ENCODE peak calls at places on chromosomes 12 and 14, in nine cellular contexts. One of them, this sample, is unnamed.
A peak's percentile ranks its signal among the peaks of the same experiment; 100 is the strongest.

GRCh38 chr12:120115692-120116442 is 686 bp downstream of the RAB35 start:
- DNase-seq in cardiac muscle cell: peak; percentile 39
- DNase-seq in iris pigment epithelial cell: no peak
- DNase-seq in stromal cell of bone marrow: no peak
- DNase-seq in lung microvascular endothelial cell: peak; percentile 70
- DNase-seq in WTC11: peak; percentile 48
- DNase-seq in thoracic aorta: no peak
- DNase-seq in NCI-H1092 treated with DMSO at 0.1 percent for 48 hours: no peak
- DNase-seq in adipocyte: peak; percentile 66
- DNase-seq in this sample: no peak

GRCh38 chr14:59631237-59631636 is 54.6 kb upstream of the CCDC175 start:
- DNase-seq in cardiac muscle cell: peak; percentile 2
- DNase-seq in iris pigment epithelial cell: peak; percentile 21
- DNase-seq in stromal cell of bone marrow: no peak
- DNase-seq in lung microvascular endothelial cell: peak; percentile 3
- DNase-seq in WTC11: peak; percentile 40
- DNase-seq in thoracic aorta: no peak
- DNase-seq in NCI-H1092 treated with DMSO at 0.1 percent for 48 hours: peak; percentile 32
- DNase-seq in adipocyte: no peak
- DNase-seq in this sample: no peak

GRCh38 chr12:3049596-3050314 is 27.4 kb upstream of the TSPAN9 start:
- DNase-seq in cardiac muscle cell: no peak
- DNase-seq in iris pigment epithelial cell: no peak
- DNase-seq in stromal cell of bone marrow: no peak
- DNase-seq in lung microvascular endothelial cell: no peak
- DNase-seq in WTC11: peak; percentile 7
- DNase-seq in thoracic aorta: no peak
- DNase-seq in NCI-H1092 treated with DMSO at 0.1 percent for 48 hours: no peak
- DNase-seq in adipocyte: no peak
- DNase-seq in this sample: no peak

GRCh38 chr12:116164263-116164817 is 113.2 kb downstream of the MED13L start:
- DNase-seq in cardiac muscle cell: no peak
- DNase-seq in iris pigment epithelial cell: peak; percentile 34
- DNase-seq in stromal cell of bone marrow: no peak
- DNase-seq in lung microvascular endothelial cell: peak; percentile 45
- DNase-seq in WTC11: no peak
- DNase-seq in thoracic aorta: no peak
- DNase-seq in NCI-H1092 treated with DMSO at 0.1 percent for 48 hours: no peak
- DNase-seq in adipocyte: peak; percentile 76
- DNase-seq in this sample: no peak

GRCh38 chr12:88960213-88960878 is 380.1 kb upstream of the KITLG start:
- DNase-seq in cardiac muscle cell: peak; percentile 58
- DNase-seq in iris pigment epithelial cell: peak; percentile 59
- DNase-seq in stromal cell of bone marrow: no peak
- DNase-seq in lung microvascular endothelial cell: peak; percentile 87
- DNase-seq in WTC11: no peak
- DNase-seq in thoracic aorta: no peak
- DNase-seq in NCI-H1092 treated with DMSO at 0.1 percent for 48 hours: no peak
- DNase-seq in adipocyte: peak; percentile 39
- DNase-seq in this sample: peak; percentile 47

GRCh38 chr12:55736780-55737580 is 5.9 kb upstream of the GDF11 start:
- DNase-seq in cardiac muscle cell: peak; percentile 79
- DNase-seq in iris pigment epithelial cell: peak; percentile 71
- DNase-seq in stromal cell of bone marrow: peak; percentile 61
- DNase-seq in lung microvascular endothelial cell: peak; percentile 81
- DNase-seq in WTC11: peak; percentile 94
- DNase-seq in thoracic aorta: no peak
- DNase-seq in NCI-H1092 treated with DMSO at 0.1 percent for 48 hours: peak; percentile 24
- DNase-seq in adipocyte: peak; percentile 70
- DNase-seq in this sample: peak; percentile 81

GRCh38 chr12:11894890-11895289 is 175.8 kb upstream of the BCL2L14 start:
- DNase-seq in cardiac muscle cell: no peak
- DNase-seq in iris pigment epithelial cell: no peak
- DNase-seq in stromal cell of bone marrow: no peak
- DNase-seq in lung microvascular endothelial cell: no peak
- DNase-seq in WTC11: no peak
- DNase-seq in thoracic aorta: no peak
- DNase-seq in NCI-H1092 treated with DMSO at 0.1 percent for 48 hours: no peak
- DNase-seq in adipocyte: no peak
- DNase-seq in this sample: no peak

GRCh38 chr14:95432152-95433093 is 84.0 kb downstream of the SYNE3 start:
- DNase-seq in cardiac muscle cell: peak; percentile 59
- DNase-seq in iris pigment epithelial cell: peak; percentile 37
- DNase-seq in stromal cell of bone marrow: no peak
- DNase-seq in lung microvascular endothelial cell: peak; percentile 34
- DNase-seq in WTC11: peak; percentile 78
- DNase-seq in thoracic aorta: no peak
- DNase-seq in NCI-H1092 treated with DMSO at 0.1 percent for 48 hours: peak; percentile 10
- DNase-seq in adipocyte: peak; percentile 58
- DNase-seq in this sample: peak; percentile 7

GRCh38 chr12:101570022-101570421 is 24.7 kb upstream of the MYBPC1 start:
- DNase-seq in cardiac muscle cell: peak; percentile 64
- DNase-seq in iris pigment epithelial cell: peak; percentile 81
- DNase-seq in stromal cell of bone marrow: peak; percentile 14
- DNase-seq in lung microvascular endothelial cell: peak; percentile 69
- DNase-seq in WTC11: no peak
- DNase-seq in thoracic aorta: no peak
- DNase-seq in NCI-H1092 treated with DMSO at 0.1 percent for 48 hours: peak; percentile 3
- DNase-seq in adipocyte: peak; percentile 68
- DNase-seq in this sample: peak; percentile 53

GRCh38 chr14:96705422-96706092 is 91.6 kb upstream of the VRK1 start:
- DNase-seq in cardiac muscle cell: no peak
- DNase-seq in iris pigment epithelial cell: no peak
- DNase-seq in stromal cell of bone marrow: no peak
- DNase-seq in lung microvascular endothelial cell: no peak
- DNase-seq in WTC11: no peak
- DNase-seq in thoracic aorta: no peak
- DNase-seq in NCI-H1092 treated with DMSO at 0.1 percent for 48 hours: no peak
- DNase-seq in adipocyte: no peak
- DNase-seq in this sample: no peak

GRCh38 chr14:53295985-53296582 is 143.0 kb upstream of the DDHD1 start:
- DNase-seq in cardiac muscle cell: peak; percentile 60
- DNase-seq in iris pigment epithelial cell: peak; percentile 36
- DNase-seq in stromal cell of bone marrow: peak; percentile 18
- DNase-seq in lung microvascular endothelial cell: peak; percentile 53
- DNase-seq in WTC11: no peak
- DNase-seq in thoracic aorta: no peak
- DNase-seq in NCI-H1092 treated with DMSO at 0.1 percent for 48 hours: peak; percentile 38
- DNase-seq in adipocyte: peak; percentile 76
- DNase-seq in this sample: peak; percentile 28

GRCh38 chr12:125583071-125583470 is 517.8 kb downstream of the AACS start:
- DNase-seq in cardiac muscle cell: no peak
- DNase-seq in iris pigment epithelial cell: no peak
- DNase-seq in stromal cell of bone marrow: no peak
- DNase-seq in lung microvascular endothelial cell: no peak
- DNase-seq in WTC11: no peak
- DNase-seq in thoracic aorta: no peak
- DNase-seq in NCI-H1092 treated with DMSO at 0.1 percent for 48 hours: no peak
- DNase-seq in adipocyte: no peak
- DNase-seq in this sample: no peak

GRCh38 chr12:30836656-30837445 is 82.1 kb upstream of the CAPRIN2 start:
- DNase-seq in cardiac muscle cell: no peak
- DNase-seq in iris pigment epithelial cell: no peak
- DNase-seq in stromal cell of bone marrow: no peak
- DNase-seq in lung microvascular endothelial cell: no peak
- DNase-seq in WTC11: no peak
- DNase-seq in thoracic aorta: no peak
- DNase-seq in NCI-H1092 treated with DMSO at 0.1 percent for 48 hours: no peak
- DNase-seq in adipocyte: no peak
- DNase-seq in this sample: peak; percentile 84

GRCh38 chr12:29943683-29944082 is 159.9 kb upstream of the TMTC1 start:
- DNase-seq in cardiac muscle cell: peak; percentile 53
- DNase-seq in iris pigment epithelial cell: no peak
- DNase-seq in stromal cell of bone marrow: peak; percentile 65
- DNase-seq in lung microvascular endothelial cell: no peak
- DNase-seq in WTC11: no peak
- DNase-seq in thoracic aorta: no peak
- DNase-seq in NCI-H1092 treated with DMSO at 0.1 percent for 48 hours: no peak
- DNase-seq in adipocyte: peak; percentile 39
- DNase-seq in this sample: no peak

GRCh38 chr14:67508973-67509372 is 20.5 kb upstream of the TMEM229B start:
- DNase-seq in cardiac muscle cell: no peak
- DNase-seq in iris pigment epithelial cell: no peak
- DNase-seq in stromal cell of bone marrow: no peak
- DNase-seq in lung microvascular endothelial cell: no peak
- DNase-seq in WTC11: no peak
- DNase-seq in thoracic aorta: no peak
- DNase-seq in NCI-H1092 treated with DMSO at 0.1 percent for 48 hours: no peak
- DNase-seq in adipocyte: no peak
- DNase-seq in this sample: no peak

GRCh38 chr12:58285551-58285950 is 344.2 kb downstream of the ATP23 start:
- DNase-seq in cardiac muscle cell: no peak
- DNase-seq in iris pigment epithelial cell: no peak
- DNase-seq in stromal cell of bone marrow: no peak
- DNase-seq in lung microvascular endothelial cell: no peak
- DNase-seq in WTC11: peak; percentile 64
- DNase-seq in thoracic aorta: no peak
- DNase-seq in NCI-H1092 treated with DMSO at 0.1 percent for 48 hours: no peak
- DNase-seq in adipocyte: no peak
- DNase-seq in this sample: no peak

GRCh38 chr14:19920021-19920657 is at the start of gene OR4K5:
- DNase-seq in cardiac muscle cell: no peak
- DNase-seq in iris pigment epithelial cell: no peak
- DNase-seq in stromal cell of bone marrow: no peak
- DNase-seq in lung microvascular endothelial cell: no peak
- DNase-seq in WTC11: no peak
- DNase-seq in thoracic aorta: no peak
- DNase-seq in NCI-H1092 treated with DMSO at 0.1 percent for 48 hours: no peak
- DNase-seq in adipocyte: no peak
- DNase-seq in this sample: no peak

GRCh38 chr14:50083467-50084337 is 32.7 kb downstream of the VCPKMT start:
- DNase-seq in cardiac muscle cell: no peak
- DNase-seq in iris pigment epithelial cell: no peak
- DNase-seq in stromal cell of bone marrow: no peak
- DNase-seq in lung microvascular endothelial cell: no peak
- DNase-seq in WTC11: no peak
- DNase-seq in thoracic aorta: no peak
- DNase-seq in NCI-H1092 treated with DMSO at 0.1 percent for 48 hours: no peak
- DNase-seq in adipocyte: peak; percentile 52
- DNase-seq in this sample: no peak

GRCh38 chr12:46964496-46965098 is 114.8 kb upstream of the PCED1B start:
- DNase-seq in cardiac muscle cell: peak; percentile 78
- DNase-seq in iris pigment epithelial cell: peak; percentile 62
- DNase-seq in stromal cell of bone marrow: no peak
- DNase-seq in lung microvascular endothelial cell: peak; percentile 60
- DNase-seq in WTC11: peak; percentile 33
- DNase-seq in thoracic aorta: no peak
- DNase-seq in NCI-H1092 treated with DMSO at 0.1 percent for 48 hours: no peak
- DNase-seq in adipocyte: no peak
- DNase-seq in this sample: peak; percentile 70

GRCh38 chr12:50040657-50041056 is 15.4 kb upstream of the RACGAP1 start:
- DNase-seq in cardiac muscle cell: no peak
- DNase-seq in iris pigment epithelial cell: no peak
- DNase-seq in stromal cell of bone marrow: no peak
- DNase-seq in lung microvascular endothelial cell: no peak
- DNase-seq in WTC11: no peak
- DNase-seq in thoracic aorta: no peak
- DNase-seq in NCI-H1092 treated with DMSO at 0.1 percent for 48 hours: no peak
- DNase-seq in adipocyte: no peak
- DNase-seq in this sample: no peak

This sample was measured in bronchial epithelial cell.